ENCODE peak calls at places on chromosome 19, in five cellular contexts. One of them, this sample, is unnamed. For H3K4me1, the result is how much of the 10 kb centered on the place peaks cover.

GRCh38 chr19:15091918-15092753 is 10.1 kb downstream of the OR1I1 start:
- DNase-seq in uterus: no peak
- DNase-seq in iPS DF 6.9: peak
- DNase-seq in PC-9: peak
- DNase-seq in adrenal gland: peak
- DNase-seq in this sample: no peak

GRCh38 chr19:289651-290538 is 1.3 kb downstream of the PLPP2 start:
- DNase-seq in uterus: no peak
- DNase-seq in iPS DF 6.9: no peak
- DNase-seq in PC-9: peak
- DNase-seq in adrenal gland: peak
- DNase-seq in this sample: peak

GRCh38 chr19:35178701-35179100 is 24.2 kb downstream of the FXYD5 start:
- DNase-seq in uterus: no peak
- DNase-seq in iPS DF 6.9: no peak
- DNase-seq in PC-9: no peak
- DNase-seq in adrenal gland: no peak
- DNase-seq in this sample: no peak

GRCh38 chr19:11345122-11345752 is 831 bp downstream of the TMEM205 start:
- DNase-seq in uterus: no peak
- DNase-seq in iPS DF 6.9: no peak
- DNase-seq in PC-9: peak
- DNase-seq in adrenal gland: no peak
- DNase-seq in this sample: no peak

GRCh38 chr19:19662344-19662743 is 1.1 kb downstream of the ATP13A1 start:
- DNase-seq in uterus: no peak
- DNase-seq in iPS DF 6.9: no peak
- DNase-seq in PC-9: no peak
- DNase-seq in adrenal gland: no peak
- DNase-seq in this sample: no peak

GRCh38 chr19:15629003-15629880 is 11.5 kb upstream of the CYP4F3 start:
- DNase-seq in uterus: peak
- DNase-seq in iPS DF 6.9: peak
- DNase-seq in PC-9: peak
- DNase-seq in adrenal gland: peak
- DNase-seq in this sample: peak

GRCh38 chr19:40641306-40641705 is 40.1 kb downstream of the LTBP4 start:
- DNase-seq in uterus: peak
- DNase-seq in iPS DF 6.9: no peak
- DNase-seq in PC-9: no peak
- DNase-seq in adrenal gland: no peak
- DNase-seq in this sample: no peak

GRCh38 chr19:55624109-55625003 is at the start of gene ZNF784:
- DNase-seq in uterus: peak
- DNase-seq in iPS DF 6.9: no peak
- DNase-seq in PC-9: peak
- DNase-seq in adrenal gland: peak
- DNase-seq in this sample: peak

GRCh38 chr19:37078717-37079032 is 442 bp downstream of the ZNF420 start:
- DNase-seq in uterus: no peak
- DNase-seq in iPS DF 6.9: no peak
- DNase-seq in PC-9: no peak
- DNase-seq in adrenal gland: no peak
- DNase-seq in this sample: no peak

GRCh38 chr19:21513651-21514050 is 8.2 kb downstream of the ZNF429 start:
- DNase-seq in uterus: no peak
- DNase-seq in iPS DF 6.9: no peak
- DNase-seq in PC-9: no peak
- DNase-seq in adrenal gland: no peak
- DNase-seq in this sample: no peak

GRCh38 chr19:38155453-38155852 is 68.6 kb downstream of the DPF1 start:
- DNase-seq in uterus: no peak
- DNase-seq in iPS DF 6.9: no peak
- DNase-seq in PC-9: no peak
- DNase-seq in adrenal gland: no peak
- DNase-seq in this sample: no peak

GRCh38 chr19:49946415-49946814 is 14.6 kb downstream of the SIGLEC11 start:
- DNase-seq in uterus: no peak
- DNase-seq in iPS DF 6.9: no peak
- DNase-seq in PC-9: no peak
- DNase-seq in adrenal gland: no peak
- DNase-seq in this sample: no peak

GRCh38 chr19:24057144-24057543 is 29.8 kb upstream of the ZNF254 start:
- DNase-seq in uterus: no peak
- DNase-seq in iPS DF 6.9: no peak
- DNase-seq in PC-9: no peak
- DNase-seq in adrenal gland: no peak
- DNase-seq in this sample: no peak

GRCh38 chr19:2047076-2047448 is 4.0 kb downstream of the MKNK2 start:
- DNase-seq in uterus: no peak
- DNase-seq in iPS DF 6.9: no peak
- DNase-seq in PC-9: no peak
- DNase-seq in adrenal gland: no peak
- DNase-seq in this sample: no peak

GRCh38 chr19:2047449-2048103 is 3.5 kb downstream of the MKNK2 start:
- DNase-seq in uterus: no peak
- DNase-seq in iPS DF 6.9: no peak
- DNase-seq in PC-9: peak
- DNase-seq in adrenal gland: peak
- DNase-seq in this sample: peak

GRCh38 chr19:2044709-2045500 is 6.1 kb downstream of the MKNK2 start:
- DNase-seq in uterus: peak
- DNase-seq in iPS DF 6.9: no peak
- DNase-seq in PC-9: no peak
- DNase-seq in adrenal gland: no peak
- DNase-seq in this sample: peak

GRCh38 chr19:2045501-2046045 is 5.5 kb downstream of the MKNK2 start:
- DNase-seq in uterus: no peak
- DNase-seq in iPS DF 6.9: no peak
- DNase-seq in PC-9: no peak
- DNase-seq in adrenal gland: no peak
- DNase-seq in this sample: peak

GRCh38 chr19:2046046-2046907 is 4.8 kb downstream of the MKNK2 start:
- DNase-seq in uterus: no peak
- DNase-seq in iPS DF 6.9: no peak
- DNase-seq in PC-9: no peak
- DNase-seq in adrenal gland: no peak
- DNase-seq in this sample: peak
- H3K4me3 ChIP-seq in uterus: no peak
- H3K4me3 ChIP-seq in iPS DF 6.9: no peak
- H3K4me3 ChIP-seq in PC-9: no peak
- H3K4me3 ChIP-seq in adrenal gland: no peak
- H3K4me3 ChIP-seq in this sample: peak

DNA sequence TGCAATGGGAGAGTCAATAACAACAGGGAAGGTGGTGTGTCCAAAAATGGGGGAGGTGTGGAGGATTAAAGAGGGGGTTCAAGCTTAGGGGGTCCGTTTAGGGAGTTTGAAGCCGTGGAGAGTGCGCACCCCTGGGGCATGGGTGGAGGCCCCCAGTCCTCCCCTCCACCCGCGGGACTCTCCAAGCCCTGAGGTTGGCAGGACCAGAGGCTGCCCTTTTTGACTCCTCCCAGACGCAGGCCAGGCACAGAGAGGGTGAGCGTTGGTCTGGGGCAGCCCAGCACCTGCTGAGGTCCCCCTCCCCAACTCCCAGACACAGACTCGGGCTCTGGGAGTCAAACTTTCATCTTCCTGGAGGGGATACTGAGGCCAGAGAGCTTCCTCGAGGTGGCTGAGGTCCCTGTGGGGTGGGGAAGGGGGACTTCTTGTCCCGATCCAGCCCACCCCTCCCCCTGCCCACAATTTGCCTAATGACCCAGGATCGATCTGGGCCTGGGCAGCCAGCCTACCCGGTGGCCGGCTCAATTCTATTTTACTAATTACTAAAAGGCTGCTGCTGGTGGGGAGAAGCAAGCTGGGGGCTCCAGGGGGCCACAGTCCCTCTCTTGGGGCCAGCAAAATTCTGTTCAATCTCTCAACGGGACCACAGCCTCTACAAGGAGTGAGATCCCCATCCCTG is 2.8 kb upstream of the ONECUT3 start:
- DNase-seq in uterus: no peak
- DNase-seq in iPS DF 6.9: no peak
- DNase-seq in PC-9: no peak
- DNase-seq in adrenal gland: no peak
- DNase-seq in this sample: no peak
- H3K4me1 ChIP-seq in uterus: under half
- H3K4me1 ChIP-seq in iPS DF 6.9: under half
- H3K4me1 ChIP-seq in PC-9: under half
- H3K4me1 ChIP-seq in adrenal gland: under half
- H3K4me1 ChIP-seq in this sample: under half

GRCh38 chr19:46411088-46412033 is 2.0 kb downstream of the CCDC8 start:
- DNase-seq in uterus: no peak
- DNase-seq in iPS DF 6.9: no peak
- DNase-seq in PC-9: no peak
- DNase-seq in adrenal gland: no peak
- DNase-seq in this sample: no peak
- H3K4me3 ChIP-seq in uterus: peak
- H3K4me3 ChIP-seq in iPS DF 6.9: peak
- H3K4me3 ChIP-seq in PC-9: no peak
- H3K4me3 ChIP-seq in adrenal gland: no peak
- H3K4me3 ChIP-seq in this sample: peak

DNA sequence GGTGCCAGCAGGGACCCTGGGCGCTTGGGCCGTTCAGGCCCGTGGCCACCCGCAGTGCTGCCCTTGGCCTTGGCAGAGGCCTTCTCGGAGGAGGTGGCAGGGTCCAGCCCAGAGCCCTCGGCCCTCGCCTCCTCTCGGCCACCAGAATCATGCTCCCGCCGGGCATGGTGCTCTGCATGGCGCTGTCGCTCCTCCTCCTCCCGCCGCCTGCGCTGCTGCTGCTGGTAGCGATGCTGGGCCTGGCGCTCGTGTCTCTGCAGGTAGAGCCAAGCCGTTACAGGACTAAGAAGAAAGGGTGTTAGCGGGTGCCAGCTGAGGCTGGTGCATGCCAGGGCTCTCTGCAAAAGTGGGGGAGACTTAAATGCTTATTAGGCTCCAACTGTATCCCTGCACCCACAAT is 9.5 kb downstream of the ANO8 start:
- DNase-seq in uterus: no peak
- DNase-seq in iPS DF 6.9: no peak
- DNase-seq in PC-9: no peak
- DNase-seq in adrenal gland: no peak
- DNase-seq in this sample: no peak
- H3K4me1 ChIP-seq in uterus: under half
- H3K4me1 ChIP-seq in iPS DF 6.9: under half
- H3K4me1 ChIP-seq in PC-9: under half
- H3K4me1 ChIP-seq in adrenal gland: under half
- H3K4me1 ChIP-seq in this sample: under half

GRCh38 chr19:4060621-4061177 is 6.0 kb downstream of the ZBTB7A start:
- DNase-seq in uterus: peak
- DNase-seq in iPS DF 6.9: no peak
- DNase-seq in PC-9: no peak
- DNase-seq in adrenal gland: no peak
- DNase-seq in this sample: no peak

GRCh38 chr19:4061178-4061682 is 5.5 kb downstream of the ZBTB7A start:
- DNase-seq in uterus: peak
- DNase-seq in iPS DF 6.9: no peak
- DNase-seq in PC-9: peak
- DNase-seq in adrenal gland: peak
- DNase-seq in this sample: peak

GRCh38 chr19:4063369-4064072 is 3.2 kb downstream of the ZBTB7A start:
- DNase-seq in uterus: no peak
- DNase-seq in iPS DF 6.9: no peak
- DNase-seq in PC-9: no peak
- DNase-seq in adrenal gland: peak
- DNase-seq in this sample: peak

GRCh38 chr19:4062576-4063368 is 3.9 kb downstream of the ZBTB7A start:
- DNase-seq in uterus: peak
- DNase-seq in iPS DF 6.9: no peak
- DNase-seq in PC-9: no peak
- DNase-seq in adrenal gland: no peak
- DNase-seq in this sample: peak

DNA sequence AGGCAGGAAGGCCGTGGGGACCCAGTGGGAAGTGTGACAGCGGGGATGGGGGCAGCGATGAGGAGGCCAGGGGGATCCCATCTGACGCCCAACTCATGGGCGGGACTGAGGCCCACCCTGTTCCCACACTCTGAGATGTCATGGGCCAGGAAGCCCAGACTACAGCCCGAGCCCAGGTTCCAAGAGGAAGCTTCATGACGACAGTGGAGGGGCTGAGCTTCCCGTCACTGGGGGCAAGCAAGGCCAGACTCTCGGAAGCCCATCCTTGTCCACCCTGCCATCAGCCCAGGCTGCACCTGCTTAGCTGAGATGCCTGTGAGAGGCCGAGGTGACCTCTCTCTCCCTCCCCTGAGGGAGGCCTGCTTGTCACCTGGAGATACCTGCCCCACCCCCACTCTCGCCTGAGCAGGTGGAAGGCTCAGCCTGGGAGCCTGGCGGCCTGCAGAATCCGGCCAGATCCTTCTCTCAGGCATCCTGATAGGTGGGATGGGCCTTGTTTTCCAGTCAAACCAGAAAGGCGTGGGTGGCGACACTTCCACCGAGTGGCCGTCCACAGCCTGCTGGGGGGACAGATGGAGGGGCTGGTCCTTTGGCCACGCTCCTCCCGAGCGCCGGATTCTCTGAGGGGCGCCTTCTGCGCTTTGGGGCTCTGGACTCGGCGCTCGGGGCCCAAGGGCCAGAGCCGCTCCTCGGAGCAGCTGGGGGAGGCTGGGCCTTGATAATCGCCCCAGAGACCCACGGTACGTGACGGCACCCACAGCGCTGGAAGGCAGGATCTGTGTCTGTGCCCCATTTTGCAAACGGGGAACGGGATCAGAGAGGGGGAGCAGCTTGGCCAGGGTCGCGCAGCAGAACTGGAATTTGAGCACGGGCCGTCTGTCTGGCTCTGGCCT is 4.8 kb downstream of the ZBTB7A start:
- DNase-seq in uterus: peak
- DNase-seq in iPS DF 6.9: no peak
- DNase-seq in PC-9: peak
- DNase-seq in adrenal gland: peak
- DNase-seq in this sample: peak
- H3K4me3 ChIP-seq in uterus: peak
- H3K4me3 ChIP-seq in iPS DF 6.9: no peak
- H3K4me3 ChIP-seq in PC-9: peak
- H3K4me3 ChIP-seq in adrenal gland: no peak
- H3K4me3 ChIP-seq in this sample: peak